ENCODE peak calls at places on chromosome 19, in eight cellular contexts. T is cardiac fibroblast; C is Peyer's patch; E is lung; F is naive thymus-derived CD4-positive, alpha-beta T cell; W is mammary epithelial cell; S is heart right ventricle; R is effector memory CD4-positive, alpha-beta T cell. O is an unnamed sample.

GRCh38 chr19:15622991-15623390 is 8.0 kb downstream of the CYP4F8 start:
- DNase-seq in T (no peak), C (no peak), E (no peak), F (no peak), W (no peak), S (no peak), R (no peak), O (no peak)

GRCh38 chr19:5654931-5655330 is 25.4 kb downstream of the MICOS13 start:
- DNase-seq in T (no peak), C (no peak), E (no peak), F (no peak), W (no peak), S (no peak), R (no peak), O (no peak)

GRCh38 chr19:5480427-5480836 is 25.2 kb downstream of the ZNRF4 start:
- DNase-seq in T (peak), C (no peak), E (no peak), F (no peak), W (no peak), S (no peak), R (no peak), O (no peak)

GRCh38 chr19:11187409-11187808 is 9.9 kb downstream of the KANK2 start:
- DNase-seq in T (no peak), C (no peak), E (no peak), F (no peak), W (no peak), S (no peak), R (no peak), O (no peak)

GRCh38 chr19:15614507-15615379 is at the start of gene CYP4F8:
- DNase-seq in T (no peak), C (no peak), E (no peak), F (no peak), W (no peak), S (no peak), R (no peak), O (no peak)

GRCh38 chr19:17296278-17296677 is 6.9 kb downstream of the ABHD8 start:
- DNase-seq in T (no peak), C (no peak), E (no peak), F (no peak), W (peak), S (no peak), R (no peak), O (no peak)

GRCh38 chr19:57682226-57682766 is 519 bp downstream of the ZNF551 start:
- DNase-seq in T (no peak), C (no peak), E (no peak), F (no peak), W (no peak), S (no peak), R (no peak), O (no peak)

GRCh38 chr19:28289294-28290063 is 923.5 kb downstream of the UQCRFS1 start:
- DNase-seq in T (peak), C (no peak), E (no peak), F (no peak), W (peak), S (no peak), R (no peak), O (no peak)

GRCh38 chr19:15124572-15125231 is 17.5 kb downstream of the SYDE1 start:
- DNase-seq in T (no peak), C (peak), E (no peak), F (peak), W (peak), S (no peak), R (peak), O (no peak)

GRCh38 chr19:58037927-58038687 is 4.3 kb downstream of the ZSCAN1 start:
- DNase-seq in T (no peak), C (no peak), E (no peak), F (no peak), W (no peak), S (peak), R (no peak), O (no peak)

GRCh38 chr19:48496959-48497727 is 14.5 kb downstream of the LMTK3 start:
- DNase-seq in T (no peak), C (no peak), E (no peak), F (no peak), W (no peak), S (no peak), R (no peak), O (no peak)

GRCh38 chr19:16650821-16651220 is 9.1 kb downstream of the SMIM7 start:
- DNase-seq in T (no peak), C (no peak), E (no peak), F (no peak), W (no peak), S (no peak), R (no peak), O (no peak)

GRCh38 chr19:19087676-19088075 is 23.9 kb downstream of the SLC25A42 start:
- DNase-seq in T (no peak), C (no peak), E (no peak), F (no peak), W (no peak), S (no peak), R (no peak), O (no peak)

GRCh38 chr19:3969435-3970312 is 1.2 kb downstream of the DAPK3 start:
- DNase-seq in T (peak), C (no peak), E (no peak), F (no peak), W (peak), S (no peak), R (no peak), O (peak)

GRCh38 chr19:5686326-5686646 is 3.8 kb upstream of the RPL36 start:
- DNase-seq in T (no peak), C (no peak), E (no peak), F (no peak), W (no peak), S (no peak), R (no peak), O (no peak)

GRCh38 chr19:5282926-5283325 is 57.7 kb downstream of the PTPRS start:
- DNase-seq in T (no peak), C (no peak), E (no peak), F (no peak), W (no peak), S (peak), R (no peak), O (no peak)

GRCh38 chr19:51810228-51810627 is 15.3 kb downstream of the FPR3 start:
- DNase-seq in T (peak), C (no peak), E (no peak), F (no peak), W (no peak), S (no peak), R (no peak), O (no peak)

GRCh38 chr19:30061557-30062330 is 119.7 kb downstream of the URI1 start:
- DNase-seq in T (no peak), C (no peak), E (no peak), F (no peak), W (no peak), S (no peak), R (no peak), O (no peak)

GRCh38 chr19:6773323-6773931 is 919 bp downstream of the VAV1 start:
- DNase-seq in T (no peak), C (no peak), E (peak), F (peak), W (no peak), S (peak), R (peak), O (no peak)

GRCh38 chr19:28023064-28023463 is 1189.9 kb downstream of the UQCRFS1 start:
- DNase-seq in T (peak), C (no peak), E (no peak), F (no peak), W (no peak), S (no peak), R (no peak), O (no peak)

GRCh38 chr19:7590256-7590655 is 5.4 kb upstream of the CAMSAP3 start:
- DNase-seq in T (no peak), C (no peak), E (no peak), F (no peak), W (no peak), S (no peak), R (no peak), O (no peak)

GRCh38 chr19:16889883-16890460 is 1.2 kb downstream of the F2RL3 start:
- DNase-seq in T (no peak), C (no peak), E (no peak), F (no peak), W (no peak), S (no peak), R (no peak), O (no peak)

GRCh38 chr19:2883686-2884439 is 16.7 kb downstream of the ZNF556 start:
- DNase-seq in T (no peak), C (no peak), E (no peak), F (no peak), W (no peak), S (no peak), R (no peak), O (no peak)

GRCh38 chr19:37077615-37077928 is 661 bp upstream of the ZNF420 start:
- DNase-seq in T (no peak), C (no peak), E (no peak), F (no peak), W (no peak), S (no peak), R (no peak), O (no peak)

GRCh38 chr19:8459520-8460260 is 14.9 kb downstream of the HNRNPM start:
- DNase-seq in T (peak), C (no peak), E (no peak), F (no peak), W (no peak), S (no peak), R (no peak), O (peak)

GRCh38 chr19:4609878-4610511 is 29.3 kb upstream of the TNFAIP8L1 start:
- DNase-seq in T (no peak), C (no peak), E (no peak), F (no peak), W (no peak), S (peak), R (no peak), O (no peak)

GRCh38 chr19:20478936-20479335 is 86.6 kb downstream of the ZNF737 start:
- DNase-seq in T (no peak), C (no peak), E (no peak), F (no peak), W (no peak), S (no peak), R (no peak), O (no peak)

GRCh38 chr19:35559281-35559659 is 4.2 kb downstream of the ATP4A start:
- DNase-seq in T (no peak), C (no peak), E (no peak), F (no peak), W (no peak), S (no peak), R (no peak), O (no peak)

GRCh38 chr19:39969266-39969665 is 1.7 kb upstream of the PSMC4 start:
- DNase-seq in T (no peak), C (no peak), E (no peak), F (no peak), W (peak), S (no peak), R (no peak), O (no peak)

GRCh38 chr19:19540707-19541515 is 2.8 kb downstream of the CILP2 start:
- DNase-seq in T (peak), C (peak), E (peak), F (peak), W (peak), S (no peak), R (peak), O (no peak)

GRCh38 chr19:19115954-19116353 is 22.3 kb downstream of the TMEM161A start:
- DNase-seq in T (peak), C (peak), E (no peak), F (no peak), W (no peak), S (peak), R (peak), O (no peak)

GRCh38 chr19:17505218-17505617 is 6.2 kb upstream of the PGLS start:
- DNase-seq in T (no peak), C (no peak), E (no peak), F (no peak), W (no peak), S (no peak), R (no peak), O (no peak)

GRCh38 chr19:2811221-2811722 is 8.4 kb upstream of the ZNF554 start:
- DNase-seq in T (no peak), C (peak), E (no peak), F (no peak), W (no peak), S (no peak), R (no peak), O (no peak)

GRCh38 chr19:12840091-12841079 is 2.1 kb downstream of the MAST1 start:
- DNase-seq in T (peak), C (peak), E (peak), F (no peak), W (peak), S (peak), R (peak), O (no peak)

GRCh38 chr19:3538965-3539742 is at the start of gene TEKTIP1:
- DNase-seq in T (no peak), C (no peak), E (no peak), F (no peak), W (no peak), S (no peak), R (no peak), O (no peak)

GRCh38 chr19:35978271-35978670 is 16.7 kb upstream of the SDHAF1 start:
- DNase-seq in T (no peak), C (no peak), E (no peak), F (no peak), W (no peak), S (no peak), R (no peak), O (no peak)

GRCh38 chr19:4442846-4443146 is 14.8 kb downstream of the UBXN6 start:
- DNase-seq in T (no peak), C (no peak), E (no peak), F (no peak), W (no peak), S (no peak), R (no peak), O (no peak)

GRCh38 chr19:18773682-18774081 is 17.4 kb downstream of the COMP start:
- DNase-seq in T (no peak), C (no peak), E (no peak), F (no peak), W (no peak), S (no peak), R (no peak), O (no peak)

DNA sequence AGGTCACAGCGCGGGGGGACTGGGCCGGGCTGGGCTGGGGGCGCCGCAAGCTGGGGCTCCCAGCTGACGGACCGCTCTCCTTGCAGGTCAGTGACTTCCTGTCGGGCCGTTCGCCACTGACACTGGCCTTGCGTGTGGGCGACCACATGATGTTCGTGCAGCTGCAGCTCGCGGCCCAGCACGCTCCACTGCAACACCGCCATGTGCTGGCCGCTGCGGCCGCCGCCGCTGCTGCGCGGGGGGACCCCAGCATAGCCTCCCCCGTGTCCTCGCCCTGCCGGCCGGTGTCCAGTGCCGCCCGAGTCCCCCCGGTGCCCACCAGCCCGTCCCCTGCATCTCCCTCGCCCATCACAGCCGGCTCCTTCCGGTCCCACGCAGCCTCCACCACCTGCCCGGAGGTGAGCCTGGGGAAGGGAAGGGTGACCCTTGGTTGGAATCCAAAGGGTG is 5.7 kb downstream of the MIDN start:
- DNase-seq in T (no peak), C (peak), E (no peak), F (no peak), W (no peak), S (no peak), R (no peak), O (no peak)
- H3K4me3 ChIP-seq in T (peak), C (no peak), E (no peak), F (no peak), W (no peak), S (peak), R (peak), O (no peak)

GRCh38 chr19:38663957-38664502 is 16.6 kb downstream of the ACTN4 start:
- DNase-seq in T (no peak), C (no peak), E (no peak), F (no peak), W (no peak), S (peak), R (no peak), O (no peak)
- H3K4me3 ChIP-seq in T (no peak), C (no peak), E (no peak), F (no peak), W (no peak), S (peak), R (no peak), O (no peak)

GRCh38 chr19:45395524-45396388 is 9.1 kb downstream of the PPP1R13L start:
- DNase-seq in T (no peak), C (no peak), E (no peak), F (no peak), W (no peak), S (no peak), R (no peak), O (no peak)
- H3K4me3 ChIP-seq in T (no peak), C (no peak), E (no peak), F (no peak), W (no peak), S (no peak), R (no peak), O (no peak)

GRCh38 chr19:41409288-41409687 is 11.7 kb downstream of the BCKDHA start:
- DNase-seq in T (peak), C (no peak), E (peak), F (no peak), W (peak), S (no peak), R (no peak), O (no peak)
- H3K4me3 ChIP-seq in T (no peak), C (no peak), E (no peak), F (no peak), W (no peak), S (no peak), R (no peak), O (no peak)

DNA sequence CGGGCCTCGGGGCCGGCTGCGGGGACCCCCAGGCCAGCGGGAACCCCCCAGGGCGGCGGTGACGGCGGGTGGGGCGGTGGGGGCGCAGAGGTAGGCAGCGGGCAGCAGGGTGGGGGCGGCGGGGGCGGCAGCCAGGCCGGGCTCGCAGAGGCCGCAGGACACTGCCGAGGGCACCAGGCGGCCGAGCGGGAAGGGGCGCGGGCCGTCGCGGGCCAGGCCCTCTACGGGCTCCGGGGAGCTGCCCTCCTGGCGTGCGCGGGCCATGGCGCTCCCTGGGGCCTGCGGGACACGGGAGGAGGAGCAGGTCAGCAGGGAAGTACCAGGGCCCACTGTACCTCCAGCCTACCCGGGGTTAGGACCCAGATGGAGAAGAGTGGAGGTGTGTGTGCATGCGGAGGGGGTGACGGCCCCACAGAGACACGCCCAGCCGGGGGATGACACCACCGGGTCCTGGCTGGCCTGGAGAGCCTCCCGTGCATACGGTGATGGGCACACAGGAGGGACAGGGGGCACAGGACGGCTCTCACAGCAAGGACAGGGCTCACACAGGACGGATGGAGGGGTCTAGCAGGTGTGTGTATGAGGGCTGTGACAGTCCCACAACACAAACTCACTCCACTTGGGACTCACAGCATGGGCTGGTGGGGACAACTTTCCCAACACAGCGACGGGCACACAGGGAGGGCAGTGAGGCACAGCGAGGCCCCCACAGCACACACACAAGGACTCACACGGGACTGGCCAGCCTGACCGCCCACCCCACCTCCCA is 2.6 kb downstream of the BBC3 start:
- DNase-seq in T (peak), C (peak), E (no peak), F (peak), W (peak), S (peak), R (peak), O (no peak)
- H3K4me3 ChIP-seq in T (peak), C (peak), E (peak), F (peak), W (peak), S (peak), R (peak), O (peak)

GRCh38 chr19:10010939-10011338 is 635 bp upstream of the COL5A3 start:
- DNase-seq in T (no peak), C (no peak), E (no peak), F (no peak), W (no peak), S (no peak), R (no peak), O (no peak)
- H3K4me3 ChIP-seq in T (no peak), C (no peak), E (no peak), F (no peak), W (no peak), S (peak), R (no peak), O (peak)

DNA sequence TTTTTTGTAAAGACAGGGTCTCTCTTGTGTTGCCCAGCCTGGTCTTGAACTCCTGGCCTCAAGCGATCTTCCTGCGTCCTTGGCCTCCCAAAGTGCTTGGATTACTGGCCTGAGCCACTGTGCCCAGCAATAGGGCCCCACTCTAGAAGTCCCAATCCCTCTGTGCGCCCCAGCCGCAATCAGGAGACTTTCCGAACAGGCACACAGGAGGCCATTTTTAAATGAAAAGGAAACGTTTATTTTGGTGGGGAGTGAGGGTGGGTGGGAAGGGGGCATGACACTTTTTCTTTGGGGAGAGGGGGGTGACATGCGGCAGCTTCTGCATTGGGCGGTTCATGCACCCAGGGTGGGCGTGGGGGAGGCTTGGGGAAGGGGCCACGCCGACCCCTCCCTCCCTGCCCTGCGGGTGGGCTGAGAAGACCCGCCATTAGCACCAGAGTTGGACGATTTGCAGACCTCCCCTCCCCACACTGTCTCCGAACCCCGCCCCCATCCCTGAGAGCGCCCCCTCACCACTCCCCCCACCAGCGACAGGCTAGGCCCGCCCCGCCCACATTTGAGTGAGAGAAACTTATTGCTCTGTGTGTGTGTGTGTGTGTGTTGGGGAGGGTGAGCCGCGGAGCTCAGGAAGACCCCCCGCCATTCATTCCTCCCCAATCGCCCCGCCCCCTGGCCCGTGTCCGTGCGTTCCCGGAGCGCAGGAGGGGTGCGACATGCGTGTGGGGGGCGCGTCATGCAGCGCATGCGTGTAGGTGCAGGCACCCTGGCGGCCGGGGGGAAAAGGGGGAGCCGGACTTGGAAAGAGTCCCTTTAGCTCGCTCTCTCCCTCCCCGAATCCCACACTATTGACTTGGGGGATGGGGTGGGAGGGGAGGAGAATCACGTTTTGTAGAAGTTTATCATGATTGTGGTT is 17.2 kb downstream of the KCNC3 start:
- DNase-seq in T (no peak), C (no peak), E (no peak), F (no peak), W (no peak), S (no peak), R (no peak), O (no peak)
- H3K4me3 ChIP-seq in T (no peak), C (no peak), E (no peak), F (no peak), W (no peak), S (no peak), R (no peak), O (no peak)

GRCh38 chr19:55352746-55353145 is 1.8 kb downstream of the COX6B2 start:
- DNase-seq in T (no peak), C (no peak), E (no peak), F (no peak), W (no peak), S (no peak), R (no peak), O (no peak)

GRCh38 chr19:55353356-55353802 is 1.1 kb downstream of the COX6B2 start:
- DNase-seq in T (no peak), C (no peak), E (no peak), F (no peak), W (peak), S (no peak), R (no peak), O (no peak)

GRCh38 chr19:55354698-55355212 is at the start of gene COX6B2:
- DNase-seq in T (no peak), C (no peak), E (no peak), F (no peak), W (no peak), S (no peak), R (no peak), O (no peak)

GRCh38 chr19:55353803-55354697 is 469 bp downstream of the COX6B2 start:
- DNase-seq in T (peak), C (peak), E (no peak), F (no peak), W (peak), S (peak), R (peak), O (no peak)

GRCh38 chr19:55355213-55355821 is 798 bp upstream of the COX6B2 start:
- DNase-seq in T (no peak), C (no peak), E (no peak), F (no peak), W (peak), S (no peak), R (no peak), O (no peak)
- H3K4me3 ChIP-seq in T (no peak), C (no peak), E (no peak), F (no peak), W (no peak), S (no peak), R (no peak), O (no peak)

O was measured in skeletal muscle cell.